ENCODE peak calls at places on chromosomes 4 and X, in eight cellular contexts. I is head of caudate nucleus; F is Daoy; H is activated naive CD8-positive, alpha-beta T cell treated with anti-CD3 and anti-CD28 coated beads, Interleukin-2, amount 50 U/mL, for 24 hours; W is suprapubic skin; N is fibroblast of lung; D is substantia nigra; T is mesenchymal stem cell. K is an unnamed sample.

GRCh38 chr4:76550966-76551780 is 116.1 kb downstream of the SHROOM3 start:
- DNase-seq in D (no peak), I (no peak), T (peak; percentile 70), H (no peak), W (no peak), F (peak; percentile 48), N (no peak), K (no peak)

GRCh38 chrX:154549766-154550165 is 2.3 kb downstream of the IKBKG start:
- DNase-seq in H (no peak), F (no peak), W (no peak), N (peak; percentile 53), I (no peak), T (peak; percentile 52), D (no peak), K (no peak)

GRCh38 chrX:111086521-111087127 is 9.4 kb upstream of the PAK3 start:
- DNase-seq in N (no peak), H (no peak), T (no peak), D (no peak), I (no peak), F (no peak), W (no peak), K (no peak)

GRCh38 chr4:55857586-55857985 is 4.1 kb downstream of the EXOC1 start:
- DNase-seq in W (no peak), H (no peak), N (no peak), I (no peak), D (no peak), F (no peak), T (no peak), K (no peak)

GRCh38 chrX:104253567-104254441 is 929 bp downstream of the ESX1 start:
- DNase-seq in T (peak; percentile 2), H (peak; percentile 6), N (no peak), W (no peak), F (peak; percentile 51), I (no peak), D (no peak), K (peak; percentile 6)

GRCh38 chrX:100649550-100650356 is 5.8 kb downstream of the SRPX2 start:
- DNase-seq in H (no peak), N (peak; percentile 96), W (peak; percentile 87), F (peak; percentile 73), I (no peak), D (no peak), T (peak; percentile 97), K (no peak)

GRCh38 chr4:77248805-77249204 is 91.8 kb downstream of the CCNG2 start:
- DNase-seq in I (no peak), T (no peak), N (no peak), H (no peak), W (no peak), F (no peak), D (no peak), K (no peak)

GRCh38 chr4:185761352-185762235 is 50.4 kb downstream of the SORBS2 start:
- DNase-seq in W (no peak), D (no peak), N (peak; percentile 19), H (no peak), I (no peak), F (no peak), T (no peak), K (no peak)

GRCh38 chr4:25107827-25108516 is 52.3 kb downstream of the SEPSECS start:
- DNase-seq in D (no peak), H (no peak), I (no peak), N (no peak), F (no peak), W (no peak), T (no peak), K (no peak)